ENCODE peak calls at places on chromosome 9, in nine cellular contexts. W, Q, K, O, C, Z, P, H and B are unnamed samples.

GRCh38 chr9:86434039-86434726 is 80.0 kb upstream of the TUT7 start:
- DNase-seq in W (peak), Q (peak), K (peak), O (no peak), C (no peak), Z (peak), P (peak), H (peak), B (no peak)

GRCh38 chr9:133759946-133760345 is 21.8 kb upstream of the SARDH start:
- DNase-seq in W (no peak), Q (no peak), K (no peak), O (no peak), C (no peak), Z (no peak), P (no peak), H (no peak), B (no peak)

GRCh38 chr9:131734781-131735180 is 5.1 kb downstream of the RAPGEF1 start:
- DNase-seq in W (no peak), Q (no peak), K (no peak), O (no peak), C (no peak), Z (no peak), P (no peak), H (no peak), B (no peak)

GRCh38 chr9:132806723-132807421 is 71.2 kb downstream of the AK8 start:
- DNase-seq in W (no peak), Q (no peak), K (no peak), O (no peak), C (no peak), Z (no peak), P (peak), H (no peak), B (no peak)

GRCh38 chr9:129022037-129022436 is 6.1 kb downstream of the SH3GLB2 start:
- DNase-seq in W (no peak), Q (no peak), K (no peak), O (no peak), C (no peak), Z (no peak), P (no peak), H (no peak), B (no peak)

GRCh38 chr9:82961504-82962125 is 101.3 kb downstream of the RASEF start:
- DNase-seq in W (peak), Q (peak), K (peak), O (peak), C (no peak), Z (peak), P (peak), H (peak), B (peak)

GRCh38 chr9:9122230-9122875 is 1322.8 kb upstream of the DMAC1 start:
- DNase-seq in W (no peak), Q (no peak), K (no peak), O (no peak), C (no peak), Z (no peak), P (no peak), H (no peak), B (no peak)

GRCh38 chr9:69265891-69266290 is 59.1 kb upstream of the ENTREP1 start:
- DNase-seq in W (peak), Q (peak), K (no peak), O (no peak), C (no peak), Z (no peak), P (no peak), H (no peak), B (no peak)

GRCh38 chr9:12702160-12702758 is 9.1 kb downstream of the TYRP1 start:
- DNase-seq in W (peak), Q (peak), K (peak), O (peak), C (no peak), Z (peak), P (peak), H (peak), B (peak)

GRCh38 chr9:19555214-19555613 is 146.4 kb downstream of the ACER2 start:
- DNase-seq in W (no peak), Q (no peak), K (no peak), O (no peak), C (no peak), Z (no peak), P (no peak), H (no peak), B (no peak)

GRCh38 chr9:33140406-33141360 is 26.5 kb downstream of the B4GALT1 start:
- DNase-seq in W (no peak), Q (no peak), K (no peak), O (no peak), C (no peak), Z (no peak), P (peak), H (no peak), B (no peak)

GRCh38 chr9:125361837-125362531 is 100.4 kb downstream of the GAPVD1 start:
- DNase-seq in W (peak), Q (peak), K (peak), O (no peak), C (no peak), Z (no peak), P (peak), H (no peak), B (no peak)

GRCh38 chr9:6150483-6150882 is 65.1 kb upstream of the IL33 start:
- DNase-seq in W (no peak), Q (no peak), K (no peak), O (no peak), C (no peak), Z (no peak), P (no peak), H (no peak), B (no peak)

GRCh38 chr9:75148551-75148950 is 60.2 kb downstream of the OSTF1 start:
- DNase-seq in W (peak), Q (peak), K (no peak), O (no peak), C (no peak), Z (peak), P (no peak), H (no peak), B (no peak)

GRCh38 chr9:12884736-12885395 is 110.0 kb downstream of the LURAP1L start:
- DNase-seq in W (peak), Q (peak), K (peak), O (no peak), C (peak), Z (peak), P (peak), H (no peak), B (no peak)

GRCh38 chr9:115939065-115939765 is 214.4 kb upstream of the PAPPA start:
- DNase-seq in W (peak), Q (peak), K (no peak), O (no peak), C (no peak), Z (no peak), P (no peak), H (no peak), B (no peak)

GRCh38 chr9:96523429-96523828 is 73.5 kb downstream of the HABP4 start:
- DNase-seq in W (no peak), Q (no peak), K (no peak), O (no peak), C (no peak), Z (peak), P (no peak), H (peak), B (no peak)

GRCh38 chr9:38107811-38108304 is 38.8 kb upstream of the SHB start:
- DNase-seq in W (no peak), Q (no peak), K (peak), O (no peak), C (no peak), Z (no peak), P (no peak), H (no peak), B (no peak)

GRCh38 chr9:134681061-134681661 is 39.6 kb downstream of the COL5A1 start:
- DNase-seq in W (peak), Q (peak), K (no peak), O (no peak), C (no peak), Z (peak), P (peak), H (no peak), B (no peak)

GRCh38 chr9:124928116-124928515 is 12.8 kb downstream of the GOLGA1 start:
- DNase-seq in W (no peak), Q (no peak), K (no peak), O (no peak), C (no peak), Z (no peak), P (no peak), H (no peak), B (no peak)

GRCh38 chr9:127336086-127336485 is 60.9 kb upstream of the SLC2A8 start:
- DNase-seq in W (peak), Q (peak), K (no peak), O (no peak), C (no peak), Z (no peak), P (no peak), H (no peak), B (no peak)

GRCh38 chr9:77495834-77496671 is 152.1 kb downstream of the GNA14 start:
- DNase-seq in W (peak), Q (peak), K (no peak), O (no peak), C (no peak), Z (peak), P (no peak), H (no peak), B (no peak)

GRCh38 chr9:38214441-38214840 is 145.4 kb upstream of the SHB start:
- DNase-seq in W (no peak), Q (no peak), K (no peak), O (no peak), C (no peak), Z (no peak), P (peak), H (no peak), B (no peak)

GRCh38 chr9:94948567-94949235 is 222.2 kb downstream of the AOPEP start:
- DNase-seq in W (peak), Q (peak), K (no peak), O (no peak), C (no peak), Z (no peak), P (no peak), H (no peak), B (no peak)